ENCODE peak calls at places on chromosomes 5 and 9, in six cellular contexts. W is IMR-90, E is pancreas, I is Calu3, O is HCT116, R is breast epithelium. V is an unnamed sample.
A peak's percentile ranks its signal among the peaks of the same experiment; 100 is the strongest.

GRCh38 chr9:4138180-4138579 is 161.7 kb downstream of the GLIS3 start:
- DNase-seq in O (no peak), E (no peak), I (no peak), R (no peak), W (no peak), V (no peak)

GRCh38 chr9:71758785-71759184 is 9.5 kb downstream of the CEMIP2 start:
- DNase-seq in W (peak; percentile 50), O (peak; percentile 54), R (no peak), E (no peak), I (peak; percentile 32), V (peak; percentile 87)

GRCh38 chr5:133129192-133129748 is 77.5 kb downstream of the HSPA4 start:
- DNase-seq in R (no peak), W (no peak), O (no peak), E (no peak), I (no peak), V (no peak)

GRCh38 chr9:71634753-71635152 is 133.6 kb downstream of the CEMIP2 start:
- DNase-seq in O (no peak), E (no peak), W (no peak), R (no peak), I (no peak), V (no peak)

GRCh38 chr9:4334439-4334838 is 34.6 kb upstream of the GLIS3 start:
- DNase-seq in W (peak; percentile 8), R (peak; percentile 85), O (peak; percentile 35), I (peak; percentile 84), E (peak; percentile 88), V (peak; percentile 78)

GRCh38 chr9:128105538-128106175 is 21.9 kb downstream of the PTGES2 start:
- DNase-seq in E (peak; percentile 53), W (no peak), I (no peak), O (no peak), R (no peak), V (no peak)

GRCh38 chr9:105027082-105027481 is 99.1 kb upstream of the ABCA1 start:
- DNase-seq in R (no peak), O (no peak), I (no peak), E (no peak), W (no peak), V (no peak)

GRCh38 chr5:148998174-148998797 is 64.6 kb downstream of the SH3TC2 start:
- DNase-seq in E (no peak), W (peak; percentile 75), R (peak; percentile 35), O (peak; percentile 63), I (peak; percentile 76), V (peak; percentile 79)

GRCh38 chr5:75245023-75245422 is 8.3 kb upstream of the ANKRD31 start:
- DNase-seq in R (no peak), E (no peak), I (no peak), W (no peak), O (no peak), V (no peak)

GRCh38 chr9:12934515-12935301 is 159.9 kb downstream of the LURAP1L start:
- DNase-seq in O (no peak), E (no peak), R (no peak), I (no peak), W (no peak), V (peak; percentile 76)

GRCh38 chr5:1511037-1511436 is 12.7 kb downstream of the LPCAT1 start:
- DNase-seq in O (no peak), I (no peak), W (no peak), E (peak; percentile 7), R (no peak), V (no peak)

GRCh38 chr9:35945341-35946018 is 12.5 kb downstream of the OR2S2 start:
- DNase-seq in I (peak; percentile 72), W (peak; percentile 85), E (peak; percentile 86), R (peak; percentile 76), O (peak; percentile 81), V (peak; percentile 64)

GRCh38 chr9:90504486-90504885 is 138.1 kb downstream of the DIRAS2 start:
- DNase-seq in O (no peak), E (no peak), R (no peak), W (no peak), I (no peak), V (no peak)

GRCh38 chr5:112097768-112098167 is 321.3 kb downstream of the EPB41L4A start:
- DNase-seq in W (no peak), E (no peak), O (no peak), R (no peak), I (no peak), V (no peak)

GRCh38 chr5:132032156-132032555 is 20.7 kb upstream of the ACSL6 start:
- DNase-seq in E (no peak), R (no peak), O (no peak), W (no peak), I (no peak), V (no peak)

GRCh38 chr9:35797311-35798109 is 6.1 kb downstream of the NPR2 start:
- DNase-seq in E (no peak), O (no peak), I (no peak), R (no peak), W (peak; percentile 18), V (peak; percentile 24)

GRCh38 chr9:133891741-133892140 is 100.4 kb downstream of the VAV2 start:
- DNase-seq in O (no peak), W (no peak), R (no peak), E (no peak), I (no peak), V (no peak)

GRCh38 chr9:95815153-95815552 is 60.3 kb upstream of the ERCC6L2 start:
- DNase-seq in I (no peak), E (no peak), O (no peak), W (peak; percentile 78), R (no peak), V (peak; percentile 10)

GRCh38 chr9:23379842-23380241 is 446.2 kb downstream of the ELAVL2 start:
- DNase-seq in W (no peak), O (no peak), R (no peak), I (no peak), E (no peak), V (no peak)

GRCh38 chr5:35990941-35991592 is at the start of gene UGT3A1:
- DNase-seq in I (no peak), W (no peak), E (no peak), R (no peak), O (no peak), V (no peak)

GRCh38 chr5:52895572-52896296 is 93.4 kb upstream of the ITGA2 start:
- DNase-seq in R (no peak), O (no peak), E (no peak), W (no peak), I (no peak), V (no peak)

GRCh38 chr5:147643142-147643541 is 133.3 kb upstream of the DPYSL3 start:
- DNase-seq in O (no peak), E (no peak), I (no peak), R (no peak), W (peak; percentile 1), V (peak; percentile 92)

GRCh38 chr9:70504814-70505213 is 90.4 kb upstream of the KLF9 start:
- DNase-seq in I (no peak), R (no peak), W (no peak), O (no peak), E (no peak), V (no peak)

GRCh38 chr5:172093559-172093958 is 87.1 kb upstream of the FBXW11 start:
- DNase-seq in O (no peak), W (no peak), I (no peak), R (no peak), E (no peak), V (no peak)

GRCh38 chr9:110820378-110820777 is 151.8 kb downstream of the MUSK start:
- DNase-seq in W (no peak), R (no peak), O (no peak), E (no peak), I (no peak), V (no peak)

GRCh38 chr9:108478431-108478837 is 377.4 kb downstream of the ACTL7B start:
- DNase-seq in R (no peak), W (peak; percentile 90), O (no peak), E (no peak), I (no peak), V (peak; percentile 93)

GRCh38 chr5:142981886-142982820 is 212.0 kb downstream of the ARHGAP26 start:
- DNase-seq in E (peak; percentile 88), O (no peak), I (peak; percentile 66), W (peak; percentile 92), R (peak; percentile 71), V (peak; percentile 98)

GRCh38 chr5:174409070-174409469 is 315.3 kb upstream of the MSX2 start:
- DNase-seq in I (peak; percentile 27), R (no peak), W (no peak), O (no peak), E (no peak), V (no peak)
- TF ChIP-seq CTCF in I (peak; percentile 30), R (no peak), W (peak; percentile 4), O (peak; percentile 7), E (no peak), V (no peak)

GRCh38 chr5:54148062-54148461 is 162.3 kb downstream of the ARL15 start:
- DNase-seq in O (no peak), I (no peak), R (no peak), E (no peak), W (peak; percentile 12), V (no peak)
- TF ChIP-seq CTCF in O (no peak), I (no peak), R (no peak), E (no peak), W (peak; percentile 32), V (no peak)

GRCh38 chr5:158032246-158032645 is 173.3 kb upstream of the CLINT1 start:
- DNase-seq in W (no peak), E (no peak), R (no peak), I (no peak), O (no peak), V (no peak)
- TF ChIP-seq CTCF in W (no peak), E (no peak), R (no peak), I (no peak), O (no peak), V (no peak)

DNA sequence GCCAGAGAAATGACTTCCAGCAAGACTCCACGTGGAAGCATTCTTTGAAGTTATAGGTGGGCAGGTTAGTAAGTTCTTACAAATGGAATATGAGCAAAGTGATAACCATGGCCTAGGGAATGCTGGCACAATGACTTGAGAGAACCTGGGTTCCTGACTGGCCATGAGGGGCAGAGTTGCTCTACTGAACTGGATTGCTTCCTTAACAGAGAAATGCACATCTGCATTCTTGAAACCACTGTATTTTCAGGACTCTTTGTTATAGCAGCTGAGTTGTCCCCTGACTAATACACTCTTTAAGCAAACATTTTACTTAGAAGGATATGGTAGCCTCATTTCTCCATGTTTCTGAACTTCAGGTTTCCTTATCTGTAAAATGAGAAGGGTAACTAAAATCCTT is 108.3 kb upstream of the GNA14 start:
- DNase-seq in I (no peak), R (no peak), E (no peak), W (peak; percentile 17), O (no peak), V (no peak)
- TF ChIP-seq CTCF in I (no peak), R (no peak), E (no peak), W (no peak), O (no peak), V (no peak)

GRCh38 chr5:135222771-135223170 is 176.3 kb downstream of the MACROH2A1 start:
- DNase-seq in O (no peak), E (no peak), I (no peak), R (no peak), W (no peak), V (no peak)
- TF ChIP-seq CTCF in O (no peak), E (no peak), I (no peak), R (no peak), W (no peak), V (no peak)

V was measured in bronchial epithelial cell.